ENCODE peak calls at places on chromosome 4, in seven cellular contexts. W is IMR-90; H is stomach; O is ovary; B is cardiac muscle cell; R is CD8-positive, alpha-beta T cell; M is mammary epithelial cell. T is an unnamed sample. For H3K4me1, the result is how much of the 10 kb centered on the place peaks cover.

GRCh38 chr4:96767815-96768480 is 928.1 kb downstream of the PDHA2 start:
- DNase-seq in W (no peak), H (no peak), O (no peak), B (no peak), R (no peak), M (no peak), T (no peak)

GRCh38 chr4:186693159-186693815 is 30.4 kb downstream of the FAT1 start:
- DNase-seq in W (peak), H (peak), O (no peak), B (no peak), R (no peak), M (peak), T (no peak)

GRCh38 chr4:74370912-74371311 is 6.0 kb downstream of the EREG start:
- DNase-seq in W (peak), H (no peak), O (no peak), B (peak), R (no peak), M (peak), T (no peak)

GRCh38 chr4:99887837-99888236 is 6.4 kb downstream of the LAMTOR3 start:
- DNase-seq in W (peak), H (no peak), O (no peak), B (no peak), R (no peak), M (no peak), T (no peak)

GRCh38 chr4:68175562-68176155 is 46.0 kb upstream of the TMPRSS11F start:
- DNase-seq in W (peak), H (no peak), O (no peak), B (peak), R (peak), M (peak), T (no peak)

GRCh38 chr4:6857009-6857882 is 52.4 kb upstream of the TBC1D14 start:
- DNase-seq in W (no peak), H (no peak), O (no peak), B (no peak), R (no peak), M (no peak), T (no peak)

GRCh38 chr4:53943345-53944085 is 120.9 kb downstream of the CHIC2 start:
- DNase-seq in W (peak), H (no peak), O (no peak), B (no peak), R (no peak), M (peak), T (no peak)

GRCh38 chr4:168694669-168695068 is 197.8 kb downstream of the PALLD start:
- DNase-seq in W (peak), H (no peak), O (no peak), B (no peak), R (no peak), M (no peak), T (no peak)

GRCh38 chr4:119683518-119683917 is 54.9 kb upstream of the PDE5A start:
- DNase-seq in W (peak), H (no peak), O (no peak), B (no peak), R (no peak), M (no peak), T (no peak)

GRCh38 chr4:128455076-128455345 is 167.4 kb upstream of the PGRMC2 start:
- DNase-seq in W (no peak), H (no peak), O (peak), B (no peak), R (no peak), M (no peak), T (no peak)

GRCh38 chr4:186485621-186486062 is 69.7 kb downstream of the MTNR1A start:
- DNase-seq in W (peak), H (no peak), O (no peak), B (peak), R (no peak), M (peak), T (peak)

GRCh38 chr4:153433753-153434105 is 32.4 kb upstream of the TMEM131L start:
- DNase-seq in W (no peak), H (no peak), O (no peak), B (no peak), R (no peak), M (no peak), T (no peak)

GRCh38 chr4:74546020-74546419 is 101.1 kb downstream of the AREG start:
- DNase-seq in W (no peak), H (no peak), O (no peak), B (no peak), R (no peak), M (peak), T (no peak)

DNA sequence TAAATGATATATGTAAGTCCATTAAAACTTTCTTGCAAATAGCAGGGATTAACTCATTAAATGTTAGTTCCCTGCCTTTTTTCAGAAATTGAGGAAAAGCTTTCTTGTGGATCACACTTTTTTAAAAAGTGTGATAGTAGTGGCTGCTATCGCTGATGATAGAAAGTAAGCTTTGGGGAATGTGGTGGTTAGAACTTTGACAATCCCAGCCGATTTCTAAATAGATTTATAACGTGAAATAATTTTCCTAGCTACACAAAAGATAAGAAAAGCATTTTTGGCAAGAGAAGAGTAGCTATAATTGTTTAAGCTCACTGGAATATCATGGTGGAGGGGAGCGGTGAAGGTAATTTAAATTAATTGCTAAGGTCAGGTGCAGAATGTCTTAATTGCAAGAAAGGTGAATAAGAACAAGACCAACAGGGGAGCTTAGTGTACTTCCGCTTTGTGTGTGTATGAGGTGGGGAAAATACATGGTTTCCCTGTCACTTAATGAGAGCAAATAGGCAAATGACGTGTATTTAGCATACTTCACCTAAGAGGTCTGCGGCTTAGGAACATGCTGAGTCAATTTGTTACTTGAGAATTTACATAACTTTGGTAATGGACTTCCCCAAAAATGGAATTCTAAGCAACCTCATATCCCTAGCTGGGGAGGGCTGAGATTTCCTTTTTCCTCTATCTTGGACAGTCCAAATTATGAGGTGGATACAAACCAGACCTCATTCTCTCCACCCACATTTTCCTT is 11.7 kb upstream of the IL21 start:
- DNase-seq in W (peak), H (no peak), O (no peak), B (no peak), R (no peak), M (no peak), T (no peak)
- H3K4me1 ChIP-seq in W (under half), H (under half), O (under half), B (under half), R (under half), M (under half), T (under half)

GRCh38 chr4:52904421-52904820 is 42.3 kb downstream of the RASL11B start:
- DNase-seq in W (peak), H (no peak), O (no peak), B (no peak), R (no peak), M (no peak), T (no peak)
- TF ChIP-seq CTCF in W (no peak), H (no peak), O (no peak), B (no peak), R (no peak), M (no peak), T (no peak)

GRCh38 chr4:102503831-102504786 is 3.0 kb downstream of the NFKB1 start:
- DNase-seq in W (no peak), H (no peak), O (no peak), B (no peak), R (no peak), M (no peak), T (no peak)
- H3K4me1 ChIP-seq in W (under half), H (half or more), O (under half), B (under half), R (under half), M (under half), T (under half)

DNA sequence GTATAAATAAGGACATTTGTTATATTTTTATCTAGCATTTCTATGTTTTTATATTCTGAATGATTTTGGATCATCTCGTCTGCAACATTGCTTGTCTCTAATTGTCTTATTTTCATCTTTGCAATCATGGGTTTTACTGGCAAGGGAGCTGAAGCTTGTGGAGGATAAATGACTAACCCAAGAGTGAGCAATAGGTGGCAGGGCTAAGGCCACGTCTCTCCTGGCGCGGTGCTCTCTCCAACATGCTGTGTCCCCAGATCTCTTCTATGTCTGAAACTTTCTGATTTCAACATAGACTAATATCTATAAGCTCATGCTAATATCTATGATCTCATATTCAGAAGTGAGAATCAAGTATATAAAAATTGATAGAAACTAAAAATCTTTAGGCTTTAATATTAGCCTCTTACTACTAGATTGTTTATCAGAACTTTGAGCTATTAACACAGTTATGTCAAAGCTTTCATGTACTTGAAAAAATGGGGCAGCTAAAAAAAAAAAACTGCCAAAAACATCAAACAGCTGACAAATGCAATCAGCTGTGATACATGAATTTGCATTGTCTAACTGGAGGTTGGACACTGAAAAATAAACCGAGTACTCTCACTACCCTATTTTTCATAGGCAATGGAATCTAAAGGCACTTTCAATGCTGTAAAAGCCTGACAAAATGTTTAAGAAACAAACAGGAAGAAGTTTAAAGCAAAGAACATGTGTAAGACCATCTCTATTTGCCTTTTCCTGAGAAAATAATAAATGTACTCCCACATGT is 169.2 kb downstream of the TMA16 start:
- DNase-seq in W (no peak), H (no peak), O (no peak), B (no peak), R (no peak), M (no peak), T (no peak)
- TF ChIP-seq CTCF in W (no peak), H (no peak), O (no peak), B (no peak), R (no peak), M (no peak), T (no peak)

GRCh38 chr4:1246111-1246881 is 2.6 kb downstream of the CTBP1 start:
- DNase-seq in W (no peak), H (no peak), O (peak), B (no peak), R (no peak), M (peak), T (no peak)
- H3K4me1 ChIP-seq in W (under half), H (half or more), O (under half), B (under half), R (half or more), M (under half), T (half or more)

GRCh38 chr4:48943387-48943786 is 36.8 kb upstream of the OCIAD2 start:
- DNase-seq in W (no peak), H (no peak), O (no peak), B (no peak), R (no peak), M (peak), T (no peak)
- TF ChIP-seq CTCF in W (peak), H (peak), O (no peak), B (no peak), R (no peak), M (peak), T (no peak)

DNA sequence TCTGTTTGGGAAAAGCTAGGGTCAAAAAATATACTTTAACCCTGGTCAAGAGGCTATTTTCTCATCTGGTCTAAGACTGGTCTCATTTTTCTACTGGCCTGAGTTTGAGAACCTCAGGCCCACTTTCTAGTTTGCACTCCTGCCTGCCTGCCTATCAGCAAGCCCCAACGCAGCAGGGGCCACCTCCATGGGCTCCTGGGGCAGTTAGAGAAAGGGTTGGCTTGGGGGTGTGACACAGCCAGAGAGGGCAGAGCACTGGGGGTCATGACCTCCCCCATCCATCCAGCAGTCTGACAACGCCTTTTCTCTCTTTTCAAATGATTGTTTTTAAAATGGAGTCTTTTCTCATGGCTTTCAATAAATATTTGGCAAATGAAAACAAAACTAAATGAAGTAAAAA is 64.5 kb downstream of the RASL11B start:
- DNase-seq in W (no peak), H (no peak), O (no peak), B (no peak), R (no peak), M (no peak), T (no peak)
- H3K4me1 ChIP-seq in W (under half), H (under half), O (under half), B (under half), R (under half), M (under half), T (under half)

GRCh38 chr4:87035881-87036509 is 101.2 kb downstream of the AFF1 start:
- DNase-seq in W (no peak), H (no peak), O (no peak), B (no peak), R (no peak), M (no peak), T (no peak)

GRCh38 chr4:87034527-87034926 is 99.7 kb downstream of the AFF1 start:
- DNase-seq in W (no peak), H (no peak), O (no peak), B (no peak), R (no peak), M (no peak), T (no peak)

GRCh38 chr4:87031946-87032345 is 97.1 kb downstream of the AFF1 start:
- DNase-seq in W (no peak), H (no peak), O (no peak), B (no peak), R (no peak), M (no peak), T (no peak)

GRCh38 chr4:87032884-87033533 is 98.2 kb downstream of the AFF1 start:
- DNase-seq in W (peak), H (no peak), O (no peak), B (no peak), R (no peak), M (peak), T (no peak)

DNA sequence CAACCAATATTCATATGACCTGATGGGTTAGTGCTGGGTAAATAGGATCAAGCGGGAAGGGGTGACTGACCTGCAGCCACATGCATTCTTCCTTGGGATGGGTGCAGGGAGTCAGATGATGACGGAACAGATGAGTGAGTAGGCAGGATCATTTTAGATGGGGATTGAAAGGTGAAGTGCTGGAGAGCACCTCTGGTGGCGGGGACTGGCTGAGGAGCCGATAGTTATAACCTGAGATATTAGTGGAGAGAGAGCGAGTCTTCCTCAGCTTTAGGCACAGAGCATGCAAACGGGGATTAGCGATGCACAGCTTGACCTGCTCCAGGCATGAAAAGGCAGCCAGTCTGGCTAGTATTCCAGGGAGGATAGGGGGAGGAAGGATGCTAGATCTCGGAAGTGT is 99.1 kb downstream of the AFF1 start:
- DNase-seq in W (no peak), H (no peak), O (no peak), B (no peak), R (no peak), M (no peak), T (no peak)
- TF ChIP-seq CTCF in W (no peak), H (no peak), O (no peak), B (no peak), R (no peak), M (no peak), T (no peak)

GRCh38 chr4:151202381-151202780 is 74.6 kb upstream of the PRSS48 start:
- DNase-seq in W (no peak), H (no peak), O (no peak), B (no peak), R (no peak), M (no peak), T (no peak)

GRCh38 chr4:151198748-151199147 is 78.2 kb upstream of the PRSS48 start:
- DNase-seq in W (peak), H (no peak), O (no peak), B (no peak), R (no peak), M (no peak), T (no peak)

GRCh38 chr4:151202851-151203455 is 74.0 kb upstream of the PRSS48 start:
- DNase-seq in W (peak), H (no peak), O (peak), B (peak), R (no peak), M (no peak), T (no peak)

GRCh38 chr4:151197258-151197657 is 79.7 kb upstream of the PRSS48 start:
- DNase-seq in W (no peak), H (no peak), O (no peak), B (no peak), R (no peak), M (no peak), T (no peak)

DNA sequence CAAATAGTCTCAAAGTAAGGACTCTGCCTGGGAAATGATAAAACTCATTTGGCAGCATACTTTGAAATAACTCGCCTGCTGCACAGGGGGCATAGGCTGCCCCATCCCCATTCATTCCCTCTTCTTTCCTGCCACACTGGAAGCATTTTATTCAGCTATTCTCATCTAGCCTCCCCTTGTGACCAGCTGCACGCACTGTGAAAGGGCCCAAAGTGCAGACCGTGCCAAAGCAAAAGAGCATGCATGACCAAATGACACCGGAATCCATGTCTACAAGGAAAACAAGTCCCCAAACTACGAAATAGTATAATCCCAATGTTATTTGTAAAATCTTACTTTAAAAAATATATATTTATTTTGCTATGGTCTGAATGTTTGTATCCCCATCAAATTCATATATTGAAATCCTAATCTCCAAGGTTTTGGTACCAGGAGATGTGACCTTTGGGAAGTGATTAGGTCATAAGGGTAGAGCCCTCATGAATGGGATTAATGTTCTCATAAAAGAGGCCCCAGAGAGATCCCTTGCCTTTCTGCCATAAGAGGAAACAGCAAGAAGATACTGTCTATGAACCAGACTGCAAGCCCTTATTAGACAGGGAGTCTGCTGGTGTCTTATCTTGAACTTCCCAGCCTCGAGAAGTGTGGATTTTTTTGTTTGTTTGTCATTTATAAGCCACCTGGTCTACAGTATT is 77.3 kb upstream of the PRSS48 start:
- DNase-seq in W (no peak), H (no peak), O (no peak), B (no peak), R (no peak), M (no peak), T (no peak)
- H3K4me1 ChIP-seq in W (under half), H (half or more), O (under half), B (under half), R (under half), M (under half), T (under half)

DNA sequence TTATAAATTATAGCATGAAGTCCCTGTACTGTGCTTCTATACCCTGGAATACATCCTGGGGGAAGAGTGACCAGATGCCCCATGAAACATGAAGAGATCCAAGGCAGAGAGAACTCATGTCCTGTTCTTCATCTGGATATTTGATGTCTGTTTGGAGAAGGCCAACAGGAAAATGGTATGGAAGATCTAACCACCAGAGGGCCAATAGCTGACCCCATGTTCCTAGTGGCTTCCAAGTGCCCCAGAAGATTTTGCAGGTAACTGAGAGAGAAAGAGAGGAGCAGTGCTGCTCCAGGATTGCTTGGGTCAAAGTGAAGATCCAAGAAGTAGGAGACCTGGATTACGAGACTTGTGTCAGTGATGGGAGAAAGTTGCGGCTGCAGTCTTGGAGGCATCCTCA is 90.2 kb upstream of the TSPAN5 start:
- DNase-seq in W (no peak), H (no peak), O (no peak), B (no peak), R (no peak), M (no peak), T (no peak)
- TF ChIP-seq CTCF in W (no peak), H (no peak), O (no peak), B (no peak), R (no peak), M (no peak), T (no peak)

T was measured in uterus.